ENCODE peak calls at places on chromosomes 5 and 9, in ten cellular contexts. F is glomerular endothelial cell; M is astrocyte of the cerebellum; K is stimulated activated CD8-positive, alpha-beta memory T cell treated with anti-CD3 and anti-CD28 coated beads, Interleukin-15, amount 100 ng/mL, for 4 hours; Z is hippocampal formation; U is effector CD4-positive, alpha-beta T cell; I is T-helper 2 cell; G is HEK293T; O is HepG2; S is NCI-H1105. E is an unnamed sample.

GRCh38 chr5:83988293-83988685 is 267.6 kb upstream of the HAPLN1 start:
- DNase-seq in K (no peak), U (no peak), F (no peak), G (no peak), M (no peak), O (no peak), I (no peak), Z (no peak), S (no peak), E (no peak)

GRCh38 chr5:170184007-170184687 is 48.6 kb upstream of the C5orf58 start:
- DNase-seq in O (peak), S (no peak), Z (peak), I (no peak), K (no peak), F (peak), G (peak), M (peak), U (peak), E (peak)

GRCh38 chr5:109951758-109952157 is 262.0 kb downstream of the MAN2A1 start:
- DNase-seq in F (no peak), G (no peak), M (no peak), I (no peak), S (no peak), K (no peak), U (no peak), O (no peak), Z (no peak), E (no peak)

GRCh38 chr5:86917117-86917579 is 299.4 kb downstream of the COX7C start:
- DNase-seq in S (no peak), U (no peak), G (peak), M (peak), F (peak), I (no peak), K (no peak), O (no peak), Z (no peak), E (no peak)

GRCh38 chr5:148474025-148474511 is 90.3 kb downstream of the FBXO38 start:
- DNase-seq in K (no peak), F (no peak), M (peak), S (no peak), I (no peak), O (no peak), G (no peak), Z (no peak), U (no peak), E (no peak)

GRCh38 chr9:87336407-87336806 is 161.3 kb upstream of the DAPK1 start:
- DNase-seq in S (peak), O (peak), Z (no peak), U (no peak), I (no peak), K (no peak), F (no peak), G (no peak), M (no peak), E (peak)

GRCh38 chr5:5421149-5421960 is 1.1 kb upstream of the ICE1 start:
- DNase-seq in I (peak), G (no peak), M (no peak), O (no peak), S (no peak), Z (no peak), F (no peak), K (no peak), U (no peak), E (no peak)

GRCh38 chr5:79074641-79075040 is 5.1 kb downstream of the BHMT2 start:
- DNase-seq in U (no peak), Z (no peak), K (no peak), O (peak), F (no peak), S (no peak), G (no peak), M (no peak), I (no peak), E (peak)

GRCh38 chr9:136784249-136784996 is 6.7 kb upstream of the TMEM141 start:
- DNase-seq in G (no peak), I (no peak), O (no peak), M (no peak), K (no peak), S (no peak), F (no peak), U (no peak), Z (no peak), E (peak)

GRCh38 chr9:2824564-2824963 is 19.3 kb downstream of the PUM3 start:
- DNase-seq in S (no peak), U (no peak), G (peak), M (no peak), I (no peak), F (no peak), Z (no peak), K (no peak), O (no peak), E (peak)

GRCh38 chr5:142679744-142680143 is 6.1 kb downstream of the FGF1 start:
- DNase-seq in I (no peak), M (no peak), O (no peak), G (no peak), F (no peak), K (no peak), S (no peak), Z (no peak), U (no peak), E (no peak)

GRCh38 chr9:93852728-93853127 is 102.4 kb downstream of the BARX1 start:
- DNase-seq in K (no peak), M (no peak), Z (no peak), F (no peak), I (no peak), O (no peak), G (no peak), U (no peak), S (no peak), E (no peak)

GRCh38 chr9:96382175-96382574 is 1.3 kb downstream of the SLC35D2 start:
- DNase-seq in K (no peak), M (no peak), G (no peak), Z (no peak), F (no peak), U (no peak), S (no peak), O (peak), I (no peak), E (no peak)

GRCh38 chr5:151283120-151283825 is 20.3 kb downstream of the SLC36A3 start:
- DNase-seq in M (no peak), G (no peak), F (no peak), S (no peak), K (no peak), U (no peak), Z (no peak), O (no peak), I (no peak), E (no peak)

GRCh38 chr9:133237271-133237731 is 28.3 kb upstream of the OBP2B start:
- DNase-seq in U (no peak), I (no peak), G (no peak), S (no peak), M (no peak), F (peak), Z (no peak), K (no peak), O (no peak), E (no peak)

GRCh38 chr5:147857302-147858129 is 21.0 kb upstream of the SCGB3A2 start:
- DNase-seq in O (peak), F (peak), U (peak), M (peak), I (no peak), S (peak), K (no peak), G (peak), Z (peak), E (peak)

GRCh38 chr9:136576269-136576626 is 30.4 kb upstream of the NOTCH1 start:
- DNase-seq in G (no peak), F (no peak), Z (no peak), O (no peak), M (no peak), S (no peak), I (no peak), K (no peak), U (no peak), E (peak)

GRCh38 chr9:17414990-17415389 is 163.9 kb upstream of the SH3GL2 start:
- DNase-seq in O (no peak), S (no peak), U (no peak), Z (no peak), G (no peak), I (no peak), K (no peak), M (no peak), F (no peak), E (no peak)

GRCh38 chr5:171599957-171600612 is 180.6 kb downstream of the FGF18 start:
- DNase-seq in U (no peak), F (no peak), S (no peak), Z (no peak), G (no peak), O (no peak), M (no peak), K (no peak), I (no peak), E (no peak)

GRCh38 chr5:79845448-79846197 is 145.4 kb downstream of the MTX3 start:
- DNase-seq in G (no peak), F (no peak), Z (peak), O (no peak), S (no peak), M (peak), K (no peak), U (no peak), I (no peak), E (no peak)

GRCh38 chr9:88436379-88436778 is 48.1 kb downstream of the SPIN1 start:
- DNase-seq in S (no peak), G (no peak), K (no peak), O (no peak), Z (no peak), F (no peak), M (no peak), I (no peak), U (no peak), E (no peak)

GRCh38 chr5:59863777-59864176 is 29.7 kb downstream of the PDE4D start:
- DNase-seq in O (no peak), I (no peak), K (no peak), S (no peak), U (no peak), M (no peak), Z (no peak), G (no peak), F (no peak), E (no peak)

GRCh38 chr5:107284822-107285510 is 385.8 kb downstream of the EFNA5 start:
- DNase-seq in Z (no peak), O (no peak), U (no peak), F (no peak), S (no peak), M (peak), I (no peak), K (no peak), G (no peak), E (no peak)

E was measured in A549.